ENCODE peak calls at places on chromosome 3, in ten cellular contexts. O, V, R, C, I, H, K, L, X and F are unnamed samples.

GRCh38 chr3:14847613-14848541 is 29.1 kb downstream of the FGD5 start:
- DNase-seq in L (peak; percentile 81), O (peak; percentile 60), V (peak; percentile 85), I (peak; percentile 39), R (peak; percentile 78), X (peak; percentile 86), C (peak; percentile 93), K (no peak), H (peak; percentile 81), F (peak; percentile 18)

GRCh38 chr3:194046995-194047681 is 88.8 kb upstream of the HES1 start:
- DNase-seq in K (no peak), H (peak; percentile 78), X (no peak), O (peak; percentile 41), I (no peak), C (no peak), R (peak; percentile 66), L (peak; percentile 67), V (peak; percentile 80), F (no peak)

GRCh38 chr3:134663646-134664456 is 13.0 kb upstream of the KY start:
- DNase-seq in I (no peak), R (no peak), C (no peak), K (peak; percentile 62), X (no peak), H (no peak), O (no peak), V (no peak), L (no peak), F (peak; percentile 17)

GRCh38 chr3:24886511-24886910 is 391.9 kb upstream of the THRB start:
- DNase-seq in X (peak; percentile 7), C (no peak), I (no peak), L (no peak), H (no peak), O (no peak), V (no peak), K (no peak), R (no peak), F (no peak)

GRCh38 chr3:106018111-106018510 is 149.3 kb upstream of the CBLB start:
- DNase-seq in O (no peak), L (no peak), I (no peak), X (no peak), H (no peak), V (no peak), C (no peak), R (no peak), K (no peak), F (no peak)

GRCh38 chr3:14516738-14517345 is 23.3 kb downstream of the GRIP2 start:
- DNase-seq in H (no peak), C (peak; percentile 39), L (peak; percentile 4), I (no peak), X (no peak), V (peak; percentile 34), O (no peak), K (no peak), R (no peak), F (no peak)

GRCh38 chr3:55166577-55167555 is 239.0 kb upstream of the LRTM1 start:
- DNase-seq in R (peak; percentile 9), V (no peak), H (no peak), C (no peak), K (peak; percentile 53), O (no peak), X (no peak), I (no peak), L (no peak), F (no peak)

GRCh38 chr3:125634346-125634964 is 39.2 kb upstream of the OSBPL11 start:
- DNase-seq in X (no peak), I (no peak), K (no peak), O (no peak), H (no peak), V (no peak), R (no peak), L (no peak), C (peak; percentile 26), F (no peak)

GRCh38 chr3:42191443-42191747 is 74.6 kb downstream of the CCK start:
- DNase-seq in O (no peak), C (no peak), R (no peak), H (no peak), K (no peak), L (no peak), V (no peak), X (no peak), I (no peak), F (no peak)

GRCh38 chr3:98884675-98885371 is 16.7 kb downstream of the DCBLD2 start:
- DNase-seq in C (no peak), X (no peak), H (no peak), L (no peak), I (no peak), V (no peak), R (no peak), K (peak; percentile 76), O (no peak), F (no peak)

GRCh38 chr3:17901893-17902292 is 159.5 kb upstream of the TBC1D5 start:
- DNase-seq in V (no peak), C (no peak), O (no peak), H (no peak), X (no peak), K (peak; percentile 18), L (no peak), I (no peak), R (no peak), F (peak; percentile 13)

GRCh38 chr3:193560870-193561269 is 6.2 kb upstream of the ATP13A4 start:
- DNase-seq in K (no peak), L (peak; percentile 8), H (no peak), V (no peak), R (no peak), C (no peak), I (no peak), O (no peak), X (no peak), F (no peak)

DNA sequence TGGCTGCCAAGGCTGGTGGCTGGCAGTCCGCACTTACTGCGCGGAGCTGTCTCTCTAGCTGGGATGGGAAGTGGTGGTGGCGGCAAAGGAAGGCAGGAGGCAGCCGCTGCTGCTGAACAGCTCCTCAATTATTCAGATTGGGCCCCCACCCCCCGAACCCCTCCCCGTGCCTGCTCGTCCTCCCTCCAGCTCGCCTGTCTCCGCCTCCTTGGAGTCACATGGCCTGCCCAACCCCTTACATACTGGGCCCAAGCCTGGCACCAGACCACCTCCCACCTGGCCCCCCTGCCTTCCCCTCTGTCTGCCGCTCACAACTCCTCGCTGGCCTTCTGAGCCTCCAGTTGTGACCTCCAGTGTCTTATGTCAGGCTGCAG is at the start of gene SLC7A14:
- DNase-seq in K (no peak), C (peak; percentile 87), H (no peak), R (no peak), X (peak; percentile 75), L (peak; percentile 7), I (no peak), V (no peak), O (no peak), F (no peak)
- H3K4me3 ChIP-seq in K (peak within 1 kb of the TSS; percentile 56), C (peak within 1 kb of the TSS; percentile 77), H (no peak within 1 kb of the TSS), R (no peak within 1 kb of the TSS), X (peak within 1 kb of the TSS; percentile 88), L (peak within 1 kb of the TSS; percentile 30), I (no peak within 1 kb of the TSS), V (no peak within 1 kb of the TSS), O (no peak within 1 kb of the TSS), F (no peak within 1 kb of the TSS)

DNA sequence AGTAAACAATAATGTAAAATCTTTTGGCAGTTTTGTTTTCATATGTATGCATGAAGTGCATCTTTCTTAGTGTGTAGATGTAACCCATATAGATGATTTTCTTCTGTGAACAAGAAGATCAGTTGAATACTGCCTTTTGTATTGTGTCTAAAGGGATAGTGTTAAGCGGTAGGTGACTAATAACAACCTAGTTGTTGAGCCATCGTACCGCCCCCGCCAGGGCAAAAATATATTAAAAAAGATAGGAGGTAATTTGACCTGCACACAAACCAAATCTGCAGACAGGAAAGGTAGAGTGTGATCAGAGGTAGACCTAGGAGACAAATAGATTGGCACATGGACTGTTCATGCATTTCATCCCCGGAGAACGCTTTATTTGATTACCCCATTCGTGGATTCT is 3.3 kb upstream of the GMNC start:
- DNase-seq in L (no peak), X (peak; percentile 46), V (no peak), I (no peak), C (peak; percentile 57), K (no peak), O (no peak), H (no peak), R (no peak), F (peak; percentile 49)
- TF ChIP-seq CTCF in L (no peak), X (peak; percentile 49), V (no peak), I (no peak), C (peak; percentile 48), K (no peak), O (no peak), H (no peak), R (no peak), F (no peak)

DNA sequence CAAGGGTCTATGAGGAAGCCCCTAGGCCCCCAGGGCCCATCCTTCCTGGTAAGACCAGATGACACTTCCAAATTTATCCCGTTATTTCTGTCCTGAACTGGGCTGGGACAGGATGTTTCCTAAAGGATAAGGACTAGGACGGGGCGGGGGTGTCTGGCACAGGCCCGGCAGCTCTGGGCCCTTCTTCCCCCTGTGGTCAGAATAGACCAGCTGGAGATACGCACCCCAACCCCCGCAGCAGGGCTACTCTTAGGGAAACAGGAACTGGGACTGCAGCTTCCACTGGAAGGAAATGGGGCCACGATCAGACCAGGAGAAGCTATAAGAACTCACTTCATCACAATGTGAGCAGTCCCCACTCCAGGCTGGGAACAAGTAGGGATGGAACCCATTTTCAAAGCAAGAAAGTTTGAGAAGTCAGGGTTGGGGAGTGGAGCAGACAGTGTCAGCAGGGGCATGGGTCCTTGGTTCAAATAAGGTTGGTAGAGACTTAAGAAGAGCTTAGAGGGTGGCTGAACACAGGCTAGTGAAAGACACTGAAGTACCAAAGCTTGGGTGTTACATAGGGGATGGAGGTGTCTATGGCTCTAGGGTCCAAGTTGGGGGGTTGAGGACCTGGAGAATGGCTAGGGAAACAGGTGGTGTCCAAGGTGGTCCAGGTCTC is 1.1 kb downstream of the NCKIPSD start:
- DNase-seq in L (peak; percentile 74), X (peak; percentile 32), K (no peak), R (peak; percentile 44), V (no peak), C (no peak), O (no peak), I (peak; percentile 35), H (no peak), F (no peak)
- H3K36me3 ChIP-seq in L (peaks cover 52% of the 10 kb centered on the region), X (peaks cover 16% of the 10 kb centered on the region), K (peaks cover 40% of the 10 kb centered on the region), R (no peaks in the 10 kb centered on the region), V (peaks cover 56% of the 10 kb centered on the region), C (peaks cover 64% of the 10 kb centered on the region), O (peaks cover 52% of the 10 kb centered on the region), I (no peaks in the 10 kb centered on the region), H (peaks cover 8% of the 10 kb centered on the region), F (peaks cover 33% of the 10 kb centered on the region)

DNA sequence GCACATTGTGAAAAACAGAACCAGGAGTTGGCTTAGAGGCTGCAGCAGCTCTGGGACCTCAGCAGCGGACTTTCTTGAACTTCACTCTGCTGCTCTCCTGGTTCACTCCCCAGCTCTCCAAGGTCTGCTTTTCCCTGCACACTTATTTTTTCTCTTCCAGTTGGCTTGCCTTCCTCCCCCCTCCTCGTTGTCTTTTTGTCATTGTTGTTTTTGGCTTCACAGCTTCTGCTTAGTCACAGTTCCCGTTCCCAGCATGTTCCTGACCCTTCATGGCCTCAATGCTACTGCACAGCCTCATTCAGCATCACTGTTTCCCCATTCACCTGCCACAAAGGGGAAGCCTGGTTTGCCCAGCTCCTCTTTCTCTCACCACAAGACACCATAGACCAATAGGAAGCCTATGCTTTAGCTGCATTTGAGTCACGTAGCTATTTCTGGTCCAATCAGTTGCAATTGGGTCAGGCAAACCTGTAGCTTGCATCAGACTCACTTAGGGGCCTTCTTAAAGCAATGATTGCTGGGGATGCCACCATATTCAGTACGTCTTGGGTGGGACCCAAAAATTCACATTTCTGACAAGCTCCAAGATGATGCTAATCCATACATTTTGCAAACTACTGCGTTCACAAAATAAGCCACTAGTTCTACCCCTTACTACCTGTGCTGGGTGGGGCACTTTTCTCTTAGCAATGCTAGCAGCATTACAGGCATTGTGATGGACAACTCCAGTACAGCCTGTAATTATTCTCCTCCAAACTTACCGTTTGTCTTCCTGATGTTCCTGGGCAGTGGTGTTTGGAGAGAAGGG is 7.8 kb upstream of the SUMF1 start:
- DNase-seq in I (no peak), X (peak; percentile 23), C (no peak), H (no peak), K (peak; percentile 78), V (no peak), O (peak; percentile 57), R (no peak), L (peak; percentile 68), F (peak; percentile 66)
- H3K4me3 ChIP-seq in I (no peak overlapping the region), X (no peak overlapping the region), C (no peak overlapping the region), H (no peak overlapping the region), K (no peak overlapping the region), V (no peak overlapping the region), O (no peak overlapping the region), R (no peak overlapping the region), L (peak overlapping the region; percentile 36), F (no peak overlapping the region)